ENCODE peak calls at places on chromosome 6, in four cellular contexts. D is PC-3, K is NCI-H510A, Z is LHCN-M2. C is an unnamed sample.
A peak's percentile ranks its signal among the peaks of the same experiment; 100 is the strongest.

GRCh38 chr6:73362358-73362757 is at the start of gene KHDC3L:
- DNase-seq in Z (no peak), D (no peak), K (no peak), C (no peak)

GRCh38 chr6:34225551-34225950 is 11.1 kb upstream of the HMGA1 start:
- DNase-seq in D (no peak), Z (no peak), K (no peak), C (no peak)

GRCh38 chr6:845581-845980 is 152.6 kb upstream of the EXOC2 start:
- DNase-seq in Z (no peak), K (no peak), D (no peak), C (no peak)

GRCh38 chr6:119348308-119349040 is 1.1 kb downstream of the MAN1A1 start:
- DNase-seq in K (no peak), Z (no peak), D (no peak), C (no peak)

GRCh38 chr6:16471222-16471784 is 232.9 kb downstream of the GMPR start:
- DNase-seq in K (no peak), D (no peak), Z (no peak), C (no peak)

GRCh38 chr6:130223508-130223907 is 757 bp upstream of the SAMD3 start:
- DNase-seq in Z (no peak), K (no peak), D (no peak), C (no peak)

GRCh38 chr6:112563368-112563767 is 216.2 kb downstream of the RFPL4B start:
- DNase-seq in D (peak; percentile 48), K (no peak), Z (peak; percentile 29), C (no peak)

GRCh38 chr6:113182370-113183141 is 674.6 kb upstream of the MARCKS start:
- DNase-seq in D (peak; percentile 85), K (no peak), Z (peak; percentile 87), C (no peak)

GRCh38 chr6:9062581-9062980 is 627.2 kb upstream of the SLC35B3 start:
- DNase-seq in D (no peak), K (no peak), Z (no peak), C (no peak)

GRCh38 chr6:16759181-16759645 is 2.0 kb downstream of the ATXN1 start:
- DNase-seq in D (peak; percentile 35), Z (no peak), K (no peak), C (no peak)

GRCh38 chr6:143194095-143194589 is 133.5 kb downstream of the AIG1 start:
- DNase-seq in K (no peak), Z (no peak), D (no peak), C (no peak)

GRCh38 chr6:2305951-2306350 is 60.5 kb upstream of the GMDS start:
- DNase-seq in Z (no peak), K (no peak), D (no peak), C (no peak)

GRCh38 chr6:3908223-3908622 is 59.0 kb downstream of the FAM50B start:
- DNase-seq in K (no peak), D (no peak), Z (no peak), C (no peak)

GRCh38 chr6:166202321-166202733 is 34.7 kb upstream of the TBXT start:
- DNase-seq in Z (no peak), D (no peak), K (no peak), C (no peak)

GRCh38 chr6:169536446-169537170 is 165.2 kb downstream of the WDR27 start:
- DNase-seq in Z (peak; percentile 61), K (no peak), D (peak; percentile 69), C (no peak)

GRCh38 chr6:16154904-16155303 is 26.0 kb downstream of the MYLIP start:
- DNase-seq in D (peak; percentile 41), K (no peak), Z (peak; percentile 63), C (no peak)

GRCh38 chr6:152775441-152775840 is 24.8 kb downstream of the VIP start:
- DNase-seq in K (no peak), D (no peak), Z (no peak), C (no peak)

GRCh38 chr6:116246089-116246488 is 7.8 kb downstream of the TSPYL4 start:
- DNase-seq in D (no peak), K (no peak), Z (peak; percentile 73), C (no peak)

C was measured in GM04504.